ENCODE peak calls at places on chromosomes 6 and 20, in six cellular contexts. One of them, this sample, is unnamed.

GRCh38 chr6:29236060-29236459 is 65.4 kb downstream of the OR2J2 start:
- DNase-seq in chondrocyte: no peak
- DNase-seq in neural crest cell: no peak
- DNase-seq in B cell: no peak
- DNase-seq in transverse colon: no peak
- DNase-seq in Calu3: no peak
- DNase-seq in this sample: no peak

GRCh38 chr6:28171271-28171670 is 29.6 kb downstream of the ZKSCAN8 start:
- DNase-seq in chondrocyte: no peak
- DNase-seq in neural crest cell: no peak
- DNase-seq in B cell: no peak
- DNase-seq in transverse colon: no peak
- DNase-seq in Calu3: no peak
- DNase-seq in this sample: no peak

GRCh38 chr20:43824699-43825402 is 89.8 kb upstream of the TOX2 start:
- DNase-seq in chondrocyte: no peak
- DNase-seq in neural crest cell: peak; percentile 16
- DNase-seq in B cell: no peak
- DNase-seq in transverse colon: no peak
- DNase-seq in Calu3: peak; percentile 19
- DNase-seq in this sample: no peak

GRCh38 chr6:44034391-44034861 is 92.8 kb downstream of the MRPL14 start:
- DNase-seq in chondrocyte: no peak
- DNase-seq in neural crest cell: no peak
- DNase-seq in B cell: no peak
- DNase-seq in transverse colon: no peak
- DNase-seq in Calu3: peak; percentile 66
- DNase-seq in this sample: no peak

GRCh38 chr6:47651505-47651944 is 46.9 kb upstream of the ADGRF4 start:
- DNase-seq in chondrocyte: no peak
- DNase-seq in neural crest cell: no peak
- DNase-seq in B cell: no peak
- DNase-seq in transverse colon: no peak
- DNase-seq in Calu3: no peak
- DNase-seq in this sample: no peak

GRCh38 chr6:93975159-93975558 is 555.8 kb upstream of the EPHA7 start:
- DNase-seq in chondrocyte: no peak
- DNase-seq in neural crest cell: no peak
- DNase-seq in B cell: no peak
- DNase-seq in transverse colon: no peak
- DNase-seq in Calu3: no peak
- DNase-seq in this sample: no peak

GRCh38 chr6:33420493-33421343 is 853 bp downstream of the SYNGAP1 start:
- DNase-seq in chondrocyte: no peak
- DNase-seq in neural crest cell: no peak
- DNase-seq in B cell: no peak
- DNase-seq in transverse colon: no peak
- DNase-seq in Calu3: no peak
- DNase-seq in this sample: no peak

GRCh38 chr20:57071283-57071701 is 195.1 kb downstream of the BMP7 start:
- DNase-seq in chondrocyte: peak; percentile 50
- DNase-seq in neural crest cell: no peak
- DNase-seq in B cell: no peak
- DNase-seq in transverse colon: no peak
- DNase-seq in Calu3: no peak
- DNase-seq in this sample: no peak

GRCh38 chr6:113719545-113719944 is 137.6 kb upstream of the MARCKS start:
- DNase-seq in chondrocyte: no peak
- DNase-seq in neural crest cell: no peak
- DNase-seq in B cell: no peak
- DNase-seq in transverse colon: no peak
- DNase-seq in Calu3: no peak
- DNase-seq in this sample: no peak

GRCh38 chr6:42120895-42121865 is 21.2 kb downstream of the C6orf132 start:
- DNase-seq in chondrocyte: no peak
- DNase-seq in neural crest cell: no peak
- DNase-seq in B cell: no peak
- DNase-seq in transverse colon: peak; percentile 34
- DNase-seq in Calu3: peak; percentile 80
- DNase-seq in this sample: no peak

GRCh38 chr6:131400054-131400781 is 172.8 kb upstream of the ARG1 start:
- DNase-seq in chondrocyte: no peak
- DNase-seq in neural crest cell: no peak
- DNase-seq in B cell: no peak
- DNase-seq in transverse colon: no peak
- DNase-seq in Calu3: peak; percentile 20
- DNase-seq in this sample: no peak

GRCh38 chr6:92008757-92009502 is 1410.4 kb downstream of the EPHA7 start:
- DNase-seq in chondrocyte: no peak
- DNase-seq in neural crest cell: no peak
- DNase-seq in B cell: no peak
- DNase-seq in transverse colon: no peak
- DNase-seq in Calu3: no peak
- DNase-seq in this sample: no peak

GRCh38 chr6:45548657-45549515 is 171.2 kb upstream of the SUPT3H start:
- DNase-seq in chondrocyte: no peak
- DNase-seq in neural crest cell: no peak
- DNase-seq in B cell: peak; percentile 71
- DNase-seq in transverse colon: peak; percentile 52
- DNase-seq in Calu3: no peak
- DNase-seq in this sample: peak; percentile 45

GRCh38 chr20:34525709-34526416 is 9.6 kb downstream of the DYNLRB1 start:
- DNase-seq in chondrocyte: no peak
- DNase-seq in neural crest cell: no peak
- DNase-seq in B cell: no peak
- DNase-seq in transverse colon: peak; percentile 90
- DNase-seq in Calu3: peak; percentile 98
- DNase-seq in this sample: no peak

GRCh38 chr6:43907312-43907711 is 137.3 kb downstream of the VEGFA start:
- DNase-seq in chondrocyte: no peak
- DNase-seq in neural crest cell: no peak
- DNase-seq in B cell: no peak
- DNase-seq in transverse colon: no peak
- DNase-seq in Calu3: no peak
- DNase-seq in this sample: no peak

GRCh38 chr6:85942844-85943243 is 300.2 kb upstream of the SYNCRIP start:
- DNase-seq in chondrocyte: no peak
- DNase-seq in neural crest cell: no peak
- DNase-seq in B cell: no peak
- DNase-seq in transverse colon: no peak
- DNase-seq in Calu3: no peak
- DNase-seq in this sample: no peak

GRCh38 chr6:41278699-41279405 is 7.6 kb downstream of the TREM1 start:
- DNase-seq in chondrocyte: no peak
- DNase-seq in neural crest cell: peak; percentile 46
- DNase-seq in B cell: peak; percentile 74
- DNase-seq in transverse colon: peak; percentile 63
- DNase-seq in Calu3: peak; percentile 83
- DNase-seq in this sample: peak; percentile 58

GRCh38 chr6:2733736-2734480 is 16.8 kb downstream of the MYLK4 start:
- DNase-seq in chondrocyte: no peak
- DNase-seq in neural crest cell: no peak
- DNase-seq in B cell: no peak
- DNase-seq in transverse colon: no peak
- DNase-seq in Calu3: no peak
- DNase-seq in this sample: no peak

GRCh38 chr6:98514073-98514720 is 320.2 kb upstream of the POU3F2 start:
- DNase-seq in chondrocyte: no peak
- DNase-seq in neural crest cell: no peak
- DNase-seq in B cell: no peak
- DNase-seq in transverse colon: no peak
- DNase-seq in Calu3: no peak
- DNase-seq in this sample: no peak

GRCh38 chr6:113009682-113010081 is 662.6 kb downstream of the RFPL4B start:
- DNase-seq in chondrocyte: no peak
- DNase-seq in neural crest cell: no peak
- DNase-seq in B cell: no peak
- DNase-seq in transverse colon: no peak
- DNase-seq in Calu3: no peak
- DNase-seq in this sample: no peak

GRCh38 chr20:51529027-51529749 is 13.3 kb downstream of the NFATC2 start:
- DNase-seq in chondrocyte: no peak
- DNase-seq in neural crest cell: no peak
- DNase-seq in B cell: no peak
- DNase-seq in transverse colon: no peak
- DNase-seq in Calu3: no peak
- DNase-seq in this sample: peak; percentile 23

DNA sequence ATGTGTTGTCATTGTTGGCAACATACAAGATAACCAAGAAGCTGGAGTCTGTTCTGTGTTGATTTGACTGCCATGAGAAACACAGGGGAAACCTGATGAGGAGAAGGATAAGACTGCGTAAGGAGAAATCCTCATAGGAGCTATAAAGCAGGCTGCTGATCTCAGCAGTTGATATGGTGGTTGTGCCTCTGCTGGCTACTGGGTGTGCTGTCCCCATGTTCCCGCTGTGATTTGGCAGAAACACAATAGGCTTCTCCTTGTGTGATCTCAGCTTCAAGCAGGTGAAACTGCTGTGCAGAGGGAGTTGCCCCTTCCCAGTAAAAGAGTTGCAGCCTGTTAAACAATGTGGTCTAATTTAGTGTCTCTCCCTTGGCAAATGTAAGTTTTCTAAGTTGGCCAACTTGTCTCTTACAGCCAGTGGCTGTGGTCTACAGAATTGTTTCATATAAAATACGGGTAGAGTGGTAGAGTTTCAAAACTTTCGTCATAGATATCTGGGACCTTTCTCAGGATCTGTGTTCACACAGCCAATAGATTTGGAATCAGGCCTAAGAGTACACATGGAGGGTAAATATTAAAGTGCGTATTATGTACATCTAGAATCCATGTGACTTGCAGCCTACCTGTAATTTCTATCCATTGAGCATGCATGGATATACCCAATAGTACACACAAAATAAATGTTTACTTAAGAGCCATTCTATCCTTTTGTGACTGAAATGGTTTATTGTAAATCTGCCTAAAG is 78.4 kb downstream of the RNF144B start:
- DNase-seq in chondrocyte: no peak
- DNase-seq in neural crest cell: no peak
- DNase-seq in B cell: no peak
- DNase-seq in transverse colon: no peak
- DNase-seq in Calu3: no peak
- DNase-seq in this sample: no peak
- TF ChIP-seq CTCF in chondrocyte: no peak
- TF ChIP-seq CTCF in neural crest cell: no peak
- TF ChIP-seq CTCF in B cell: no peak
- TF ChIP-seq CTCF in transverse colon: no peak
- TF ChIP-seq CTCF in Calu3: no peak
- TF ChIP-seq CTCF in this sample: no peak

DNA sequence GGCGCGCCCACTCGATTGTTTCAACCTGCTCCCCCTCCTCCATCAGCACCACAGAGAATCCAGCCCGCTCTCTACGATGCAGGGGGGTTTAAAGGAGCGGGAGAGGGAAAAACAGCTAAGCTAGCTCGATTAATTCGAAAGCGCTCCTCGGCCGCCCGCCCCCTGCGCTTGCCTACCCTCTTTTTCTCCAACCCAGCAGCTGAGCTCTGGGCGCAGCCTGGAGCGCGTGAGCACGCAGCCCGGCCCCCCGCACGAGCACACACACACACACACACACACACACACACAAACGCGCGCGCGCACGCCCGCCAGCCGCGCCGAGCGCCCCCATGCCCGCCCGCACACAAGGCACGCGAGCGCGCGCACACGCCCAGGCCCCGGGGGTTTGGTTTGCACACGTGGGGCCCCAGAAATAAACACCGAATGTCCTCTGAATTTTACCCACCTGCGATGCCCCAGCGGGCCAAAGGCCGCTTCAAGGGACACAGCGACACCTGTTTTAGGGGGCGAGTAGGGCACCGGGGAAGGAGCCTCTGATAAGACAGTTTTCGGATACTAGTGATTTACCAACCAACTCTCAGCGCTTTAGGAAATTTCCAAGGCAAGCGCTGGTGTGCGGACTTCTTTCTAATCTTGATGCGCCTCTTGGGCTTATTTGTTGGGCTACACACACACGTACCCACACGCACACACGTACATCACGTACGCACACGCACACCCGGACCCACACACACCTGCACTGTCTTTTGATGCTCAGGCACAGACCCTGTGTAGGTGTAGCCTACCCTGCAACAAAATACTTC is 787 bp upstream of the NRN1 start:
- DNase-seq in chondrocyte: no peak
- DNase-seq in neural crest cell: peak; percentile 30
- DNase-seq in B cell: no peak
- DNase-seq in transverse colon: no peak
- DNase-seq in Calu3: no peak
- DNase-seq in this sample: peak; percentile 64
- TF ChIP-seq CTCF in chondrocyte: peak; percentile 35
- TF ChIP-seq CTCF in neural crest cell: peak; percentile 43
- TF ChIP-seq CTCF in B cell: no peak
- TF ChIP-seq CTCF in transverse colon: peak; percentile 12
- TF ChIP-seq CTCF in Calu3: no peak
- TF ChIP-seq CTCF in this sample: peak; percentile 51

DNA sequence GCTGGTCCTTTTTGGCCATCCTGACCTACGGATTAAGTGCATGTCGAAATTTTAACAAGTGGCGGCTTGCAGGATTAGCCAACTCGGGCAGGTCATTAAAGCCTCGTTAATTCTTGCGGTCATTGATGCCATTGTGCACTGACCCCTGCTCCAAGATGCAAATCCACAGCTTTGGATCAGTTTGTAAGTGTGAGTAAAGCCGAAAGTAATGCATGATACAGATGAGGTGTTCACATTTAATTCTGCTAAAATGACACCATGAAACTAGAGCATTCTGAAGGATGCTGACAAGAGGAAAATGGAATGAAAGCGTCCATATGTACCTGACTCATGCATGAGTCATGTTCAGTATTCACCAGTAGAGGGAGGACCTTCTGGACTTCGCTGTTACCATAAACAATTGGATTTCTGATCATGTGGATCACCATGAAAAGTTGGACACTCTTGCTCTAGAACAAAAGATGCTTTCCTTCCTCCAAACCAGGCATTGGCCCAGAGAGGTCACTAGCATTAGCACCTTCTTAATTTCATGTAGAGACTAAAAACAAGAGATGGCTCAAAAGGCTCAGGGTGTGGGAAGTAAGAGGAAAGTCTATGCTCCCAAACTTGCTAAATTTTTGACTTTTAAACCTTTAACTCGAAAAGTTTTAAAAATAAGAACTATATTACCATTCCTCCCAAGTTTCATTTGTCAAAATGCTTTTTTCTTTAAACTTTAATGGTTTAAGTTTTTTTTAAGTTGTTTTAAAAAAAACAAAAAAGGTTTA is 48.0 kb downstream of the MUC22 start:
- DNase-seq in chondrocyte: no peak
- DNase-seq in neural crest cell: no peak
- DNase-seq in B cell: no peak
- DNase-seq in transverse colon: no peak
- DNase-seq in Calu3: peak; percentile 53
- DNase-seq in this sample: no peak
- TF ChIP-seq CTCF in chondrocyte: peak; percentile 79
- TF ChIP-seq CTCF in neural crest cell: peak; percentile 69
- TF ChIP-seq CTCF in B cell: no peak
- TF ChIP-seq CTCF in transverse colon: peak; percentile 46
- TF ChIP-seq CTCF in Calu3: peak; percentile 67
- TF ChIP-seq CTCF in this sample: no peak

DNA sequence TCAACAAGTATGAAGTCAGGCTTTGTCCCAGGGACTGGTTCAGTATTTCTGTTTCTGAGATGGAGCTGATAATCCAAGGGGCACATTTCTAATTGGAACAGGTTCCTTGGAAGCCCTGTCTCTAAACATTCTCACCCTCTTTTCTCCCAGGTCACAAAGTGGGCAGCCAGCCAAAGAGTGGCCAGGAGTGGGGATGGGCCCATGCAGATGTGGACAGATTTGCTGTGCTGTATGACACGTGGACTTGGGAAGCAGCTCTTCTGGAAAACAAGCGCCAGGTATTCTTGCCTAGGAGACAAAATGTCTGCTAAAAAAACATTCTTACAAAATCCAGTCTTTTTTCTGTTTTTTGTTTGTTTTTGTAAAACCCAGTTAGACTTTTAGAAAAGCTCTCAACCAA is 140.2 kb downstream of the CD164 start:
- DNase-seq in chondrocyte: no peak
- DNase-seq in neural crest cell: no peak
- DNase-seq in B cell: no peak
- DNase-seq in transverse colon: no peak
- DNase-seq in Calu3: no peak
- DNase-seq in this sample: no peak
- TF ChIP-seq CTCF in chondrocyte: no peak
- TF ChIP-seq CTCF in neural crest cell: no peak
- TF ChIP-seq CTCF in B cell: no peak
- TF ChIP-seq CTCF in transverse colon: no peak
- TF ChIP-seq CTCF in Calu3: no peak
- TF ChIP-seq CTCF in this sample: no peak